ENCODE peak calls at places on chromosomes 5 and 9, in ten cellular contexts. Q is A549, J is left ventricle myocardium inferior, G is BJ, U is HFF-Myc, R is AG04450, F is heart left ventricle, T is K562, E is lower leg skin, P is ascending aorta. C is an unnamed sample.
A peak's percentile ranks its signal among the peaks of the same experiment; 100 is the strongest.

GRCh38 chr9:83962165-83962564 is 17.9 kb downstream of the HNRNPK start:
- DNase-seq in U (no peak), R (no peak), J (no peak), Q (peak; percentile 70), F (no peak), T (no peak), E (no peak), P (no peak), G (no peak), C (peak; percentile 46)

GRCh38 chr9:27572566-27572917 is 739 bp downstream of the C9orf72 start:
- DNase-seq in T (peak; percentile 9), P (peak; percentile 43), R (no peak), U (no peak), G (no peak), Q (peak; percentile 52), J (no peak), E (no peak), F (no peak), C (no peak)

GRCh38 chr5:126846344-126846743 is 69.4 kb downstream of the LMNB1 start:
- DNase-seq in T (peak; percentile 30), G (no peak), Q (no peak), J (no peak), P (no peak), F (no peak), R (no peak), U (no peak), E (no peak), C (no peak)

GRCh38 chr5:169094586-169095409 is 206.1 kb downstream of the SLIT3 start:
- DNase-seq in R (no peak), G (peak; percentile 44), T (no peak), P (no peak), F (no peak), Q (no peak), J (no peak), U (no peak), E (peak; percentile 92), C (peak; percentile 67)

GRCh38 chr5:172059661-172060100 is 53.2 kb upstream of the FBXW11 start:
- DNase-seq in U (no peak), Q (no peak), F (no peak), G (no peak), T (peak; percentile 51), J (no peak), R (no peak), E (peak; percentile 8), P (no peak), C (no peak)

GRCh38 chr5:146027746-146028145 is 77.6 kb downstream of the PLAC8L1 start:
- DNase-seq in T (no peak), J (no peak), Q (peak; percentile 62), E (no peak), R (no peak), P (no peak), G (no peak), F (no peak), U (no peak), C (no peak)

GRCh38 chr5:36573441-36573840 is 33.0 kb upstream of the SLC1A3 start:
- DNase-seq in J (no peak), T (no peak), G (no peak), E (no peak), U (peak; percentile 46), R (peak; percentile 37), Q (no peak), P (no peak), F (no peak), C (no peak)

GRCh38 chr5:9196403-9197224 is 349.3 kb downstream of the SEMA5A start:
- DNase-seq in E (no peak), Q (no peak), J (no peak), R (peak; percentile 42), U (no peak), F (no peak), P (no peak), T (peak; percentile 14), G (no peak), C (peak; percentile 63)

GRCh38 chr5:122805481-122805880 is 30.6 kb downstream of the SNX2 start:
- DNase-seq in J (no peak), P (no peak), G (no peak), T (no peak), R (no peak), F (no peak), Q (peak; percentile 2), U (no peak), E (no peak), C (peak; percentile 21)

GRCh38 chr9:19173598-19174125 is 46.4 kb upstream of the PLIN2 start:
- DNase-seq in J (no peak), G (no peak), P (no peak), T (no peak), R (no peak), U (no peak), Q (no peak), E (no peak), F (no peak), C (no peak)

GRCh38 chr5:140322751-140323731 is 20.1 kb upstream of the PFDN1 start:
- DNase-seq in P (no peak), U (peak; percentile 39), G (peak; percentile 77), R (peak; percentile 88), J (peak; percentile 34), E (peak; percentile 81), F (no peak), Q (peak; percentile 47), T (no peak), C (peak; percentile 69)

GRCh38 chr5:88778736-88779135 is 104.2 kb downstream of the MEF2C start:
- DNase-seq in J (peak; percentile 18), R (no peak), U (no peak), F (no peak), P (peak; percentile 23), E (no peak), Q (no peak), T (no peak), G (no peak), C (no peak)

DNA sequence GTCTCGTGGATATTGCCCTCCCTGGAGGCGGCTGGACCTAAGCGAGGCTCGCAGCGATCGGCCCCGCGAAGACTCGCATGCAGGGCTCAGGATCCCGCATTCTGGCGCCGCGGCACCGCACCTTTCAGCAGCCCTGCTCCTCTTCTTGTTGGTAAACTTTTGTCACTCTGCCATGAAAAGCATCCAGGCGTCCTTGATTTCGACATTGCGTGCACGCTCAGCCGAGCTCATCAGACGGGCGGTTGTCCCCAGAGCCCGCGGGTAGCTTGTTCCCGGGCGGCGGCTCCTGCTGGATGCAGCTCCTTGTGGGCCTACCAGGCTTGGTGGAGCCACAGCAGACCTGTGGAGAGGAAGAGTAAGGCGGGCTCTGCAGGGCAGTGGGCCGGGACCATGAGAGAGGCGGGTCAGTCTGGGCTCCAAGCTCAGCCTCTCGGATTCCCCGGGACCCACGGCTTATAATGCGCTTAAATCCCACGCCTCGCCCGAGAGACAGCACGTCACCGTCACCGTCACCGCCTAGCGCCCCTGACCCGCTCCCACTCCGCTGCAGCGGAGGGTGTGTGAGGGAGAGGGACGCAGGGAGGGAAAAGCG is 1.8 kb upstream of the ANKRD18A start:
- DNase-seq in R (no peak), E (no peak), J (no peak), P (no peak), U (no peak), T (no peak), G (no peak), Q (peak; percentile 81), F (no peak), C (no peak)
- H3K4me3 ChIP-seq in R (no peak overlapping the region), E (no peak overlapping the region), J (peak overlapping the region; percentile 67), P (peak overlapping the region; percentile 61), U (no peak overlapping the region), T (no peak overlapping the region), G (no peak overlapping the region), Q (peak overlapping the region; percentile 53), F (peak overlapping the region; percentile 48), C (no peak overlapping the region)

GRCh38 chr9:2286306-2286705 is 271.2 kb downstream of the SMARCA2 start:
- DNase-seq in J (no peak), Q (no peak), R (no peak), T (no peak), U (no peak), P (no peak), E (no peak), F (no peak), G (no peak), C (no peak)
- TF ChIP-seq CTCF in J (no peak), Q (no peak), R (no peak), T (no peak), U (no peak), P (no peak), E (no peak), F (no peak), G (no peak), C (no peak)

GRCh38 chr9:136722969-136723356 is 10.6 kb downstream of the DIPK1B start:
- DNase-seq in P (no peak), Q (peak; percentile 53), F (no peak), R (no peak), U (no peak), E (no peak), G (no peak), T (no peak), J (no peak), C (no peak)

GRCh38 chr9:136724772-136725171 is 12.4 kb downstream of the DIPK1B start:
- DNase-seq in Q (no peak), P (no peak), G (no peak), E (no peak), J (no peak), T (no peak), F (no peak), U (no peak), R (no peak), C (no peak)

GRCh38 chr9:136723362-136723976 is 11.1 kb downstream of the DIPK1B start:
- DNase-seq in Q (no peak), E (no peak), J (no peak), T (no peak), R (no peak), G (no peak), F (no peak), U (no peak), P (no peak), C (no peak)

GRCh38 chr9:136725612-136726011 is 13.2 kb downstream of the DIPK1B start:
- DNase-seq in G (no peak), F (no peak), R (no peak), T (no peak), J (no peak), Q (no peak), U (no peak), P (no peak), E (no peak), C (no peak)

DNA sequence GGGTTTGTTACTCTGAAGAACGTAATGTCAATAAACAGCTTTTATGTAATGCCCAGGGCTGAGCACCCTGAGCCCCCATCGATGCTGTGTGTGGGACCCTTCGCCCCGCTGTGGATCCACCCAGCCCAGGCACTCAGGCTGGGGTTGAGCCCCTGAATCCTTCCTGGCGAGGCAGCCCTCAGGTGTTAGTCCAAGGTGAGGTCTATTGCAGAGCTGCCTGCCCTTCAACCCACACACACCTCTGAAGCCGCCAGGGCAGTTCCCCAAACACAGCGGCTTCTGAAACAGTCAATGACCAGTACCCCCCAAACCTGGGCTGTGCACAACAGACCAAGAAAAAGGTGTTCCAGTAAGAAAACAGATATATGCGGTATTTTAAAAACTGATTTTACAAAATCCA is 11.6 kb downstream of the DIPK1B start:
- DNase-seq in T (no peak), E (no peak), Q (no peak), P (no peak), F (no peak), R (no peak), U (no peak), J (no peak), G (no peak), C (no peak)
- H3K4me3 ChIP-seq in T (no peak overlapping the region), E (no peak overlapping the region), Q (no peak overlapping the region), P (no peak overlapping the region), F (no peak overlapping the region), R (no peak overlapping the region), U (no peak overlapping the region), J (no peak overlapping the region), G (no peak overlapping the region), C (no peak overlapping the region)

DNA sequence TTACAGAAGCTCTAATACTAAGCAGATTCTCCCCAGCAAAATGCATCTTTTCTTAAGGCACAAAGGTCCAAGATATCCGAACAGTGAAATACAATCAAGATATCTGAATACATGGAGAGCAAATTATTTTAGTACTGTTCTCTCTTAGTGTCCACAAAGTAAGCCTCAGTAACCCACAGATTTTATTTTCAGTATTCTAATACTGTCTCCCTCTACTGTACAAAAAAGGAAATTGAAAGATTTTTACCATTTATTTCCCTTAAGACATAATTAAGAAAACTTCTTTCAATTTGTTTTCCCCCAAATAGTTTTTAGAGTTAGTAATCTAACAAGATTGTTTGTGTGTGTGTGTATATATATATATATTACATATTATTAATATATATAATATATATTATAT is 24.7 kb upstream of the NOL6 start:
- DNase-seq in Q (no peak), J (no peak), U (no peak), E (no peak), T (no peak), R (no peak), P (no peak), G (no peak), F (no peak), C (no peak)
- TF ChIP-seq CTCF in Q (peak; percentile 36), J (peak; percentile 21), U (no peak), E (no peak), T (no peak), R (peak; percentile 45), P (no peak), G (peak; percentile 37), F (peak; percentile 40), C (peak; percentile 21)